ENCODE peak calls at places on chromosomes 16 and 17, in nine cellular contexts. O is activated CD8-positive, alpha-beta T cell treated with anti-CD3 and anti-CD28 coated beads, Interleukin-2, amount 10 ng/mL, durations not matched to agents 7 days and 5 days; S is nucleus accumbens; T is lower lobe of right lung; H is AG09309; W is NCI-H1048; K is stimulated activated CD4-positive, alpha-beta T cell treated with anti-CD3 and anti-CD28 coated beads, Interleukin-4, amount 100 ng/mL, for 1 hour; D is hepatocyte; R is uterus. P is an unnamed sample.

GRCh38 chr17:57008958-57009357 is 31.0 kb downstream of the SCPEP1 start:
- DNase-seq in O (no peak), D (no peak), K (no peak), H (no peak), R (no peak), S (no peak), T (no peak), W (no peak), P (no peak)

GRCh38 chr17:50219345-50219744 is 17.9 kb upstream of the COL1A1 start:
- DNase-seq in R (no peak), D (peak; percentile 23), T (no peak), S (no peak), K (no peak), O (no peak), W (no peak), H (no peak), P (peak; percentile 47)

GRCh38 chr17:55267777-55268648 is 3.3 kb downstream of the HLF start:
- DNase-seq in D (no peak), R (no peak), K (no peak), T (no peak), W (no peak), S (no peak), O (no peak), H (no peak), P (no peak)

GRCh38 chr17:17188586-17188985 is 17.5 kb downstream of the PLD6 start:
- DNase-seq in R (no peak), S (no peak), T (no peak), O (no peak), D (no peak), K (no peak), W (no peak), H (no peak), P (no peak)

GRCh38 chr16:66115373-66115772 is 251.1 kb upstream of the CDH5 start:
- DNase-seq in O (no peak), K (no peak), R (no peak), W (no peak), T (no peak), S (no peak), D (no peak), H (no peak), P (no peak)

GRCh38 chr16:58045096-58045495 is 19.5 kb downstream of the MMP15 start:
- DNase-seq in K (no peak), R (no peak), W (no peak), T (no peak), O (no peak), S (no peak), D (no peak), H (no peak), P (no peak)

GRCh38 chr16:1776991-1777374 is 4.0 kb upstream of the MRPS34 start:
- DNase-seq in W (no peak), D (no peak), T (no peak), S (no peak), O (no peak), H (no peak), R (no peak), K (no peak), P (no peak)

GRCh38 chr16:74281285-74281684 is 15.3 kb upstream of the PSMD7 start:
- DNase-seq in H (no peak), D (peak; percentile 38), R (no peak), W (no peak), S (no peak), K (no peak), T (no peak), O (no peak), P (no peak)

GRCh38 chr17:81631482-81631881 is 5.4 kb downstream of the NPLOC4 start:
- DNase-seq in W (no peak), H (no peak), D (no peak), T (no peak), K (no peak), R (no peak), O (no peak), S (no peak), P (no peak)

GRCh38 chr17:63972796-63973195 is at the start of gene SCN4A:
- DNase-seq in R (no peak), K (no peak), H (no peak), O (no peak), W (no peak), S (no peak), D (no peak), T (no peak), P (no peak)